ENCODE peak calls at places on chromosomes 11 and 22, in six cellular contexts. One of them, this sample, is unnamed.

GRCh38 chr11:6610591-6610990 is 1.4 kb downstream of the TAF10 start:
- DNase-seq in SK-N-SH: no peak
- DNase-seq in HepG2: no peak
- DNase-seq in K562: no peak
- DNase-seq in GM12878: no peak
- DNase-seq in H1: no peak
- DNase-seq in this sample: no peak

GRCh38 chr11:61418136-61418535 is 11.6 kb downstream of the CPSF7 start:
- DNase-seq in K562: no peak
- DNase-seq in HepG2: no peak
- DNase-seq in SK-N-SH: no peak
- DNase-seq in H1: no peak
- DNase-seq in GM12878: no peak
- DNase-seq in this sample: no peak

GRCh38 chr22:35054064-35054463 is 11.9 kb upstream of the ISX start:
- DNase-seq in GM12878: no peak
- DNase-seq in HepG2: no peak
- DNase-seq in SK-N-SH: no peak
- DNase-seq in H1: no peak
- DNase-seq in K562: no peak
- DNase-seq in this sample: no peak

GRCh38 chr11:11776714-11777113 is 65.1 kb upstream of the USP47 start:
- DNase-seq in H1: no peak
- DNase-seq in HepG2: no peak
- DNase-seq in GM12878: no peak
- DNase-seq in SK-N-SH: no peak
- DNase-seq in K562: no peak
- DNase-seq in this sample: no peak

GRCh38 chr11:8873966-8874365 is 37.0 kb upstream of the AKIP1 start:
- DNase-seq in HepG2: no peak
- DNase-seq in K562: no peak
- DNase-seq in GM12878: no peak
- DNase-seq in H1: no peak
- DNase-seq in SK-N-SH: no peak
- DNase-seq in this sample: no peak

GRCh38 chr11:121119444-121119843 is 18.4 kb downstream of the TECTA start:
- DNase-seq in K562: no peak
- DNase-seq in H1: no peak
- DNase-seq in SK-N-SH: peak
- DNase-seq in HepG2: no peak
- DNase-seq in GM12878: no peak
- DNase-seq in this sample: no peak

GRCh38 chr22:45994516-45995404 is 17.8 kb upstream of the WNT7B start:
- DNase-seq in HepG2: no peak
- DNase-seq in GM12878: no peak
- DNase-seq in K562: peak
- DNase-seq in H1: no peak
- DNase-seq in SK-N-SH: peak
- DNase-seq in this sample: no peak

GRCh38 chr11:109745996-109746625 is 324.1 kb downstream of the C11orf87 start:
- DNase-seq in GM12878: no peak
- DNase-seq in K562: no peak
- DNase-seq in SK-N-SH: no peak
- DNase-seq in HepG2: no peak
- DNase-seq in H1: no peak
- DNase-seq in this sample: no peak

GRCh38 chr22:45217806-45218205 is 22.9 kb downstream of the KIAA0930 start:
- DNase-seq in H1: no peak
- DNase-seq in K562: no peak
- DNase-seq in GM12878: no peak
- DNase-seq in SK-N-SH: no peak
- DNase-seq in HepG2: no peak
- DNase-seq in this sample: no peak

GRCh38 chr22:47367993-47368945 is 605.8 kb downstream of the TBC1D22A start:
- DNase-seq in GM12878: no peak
- DNase-seq in HepG2: no peak
- DNase-seq in H1: no peak
- DNase-seq in SK-N-SH: no peak
- DNase-seq in K562: no peak
- DNase-seq in this sample: no peak

GRCh38 chr11:45737056-45737455 is 67.9 kb upstream of the SLC35C1 start:
- DNase-seq in H1: no peak
- DNase-seq in K562: no peak
- DNase-seq in GM12878: no peak
- DNase-seq in SK-N-SH: no peak
- DNase-seq in HepG2: no peak
- DNase-seq in this sample: no peak

GRCh38 chr11:5421811-5422210 is at the start of gene OR51Q1:
- DNase-seq in HepG2: no peak
- DNase-seq in SK-N-SH: no peak
- DNase-seq in H1: no peak
- DNase-seq in GM12878: no peak
- DNase-seq in K562: no peak
- DNase-seq in this sample: no peak

GRCh38 chr22:29481265-29482000 is 1.4 kb downstream of the NEFH start:
- DNase-seq in HepG2: no peak
- DNase-seq in GM12878: no peak
- DNase-seq in K562: no peak
- DNase-seq in SK-N-SH: no peak
- DNase-seq in H1: no peak
- DNase-seq in this sample: peak

GRCh38 chr11:20962581-20962980 is 293.2 kb downstream of the NELL1 start:
- DNase-seq in SK-N-SH: no peak
- DNase-seq in HepG2: no peak
- DNase-seq in H1: no peak
- DNase-seq in K562: no peak
- DNase-seq in GM12878: no peak
- DNase-seq in this sample: no peak

GRCh38 chr11:28675183-28675582 is 567.0 kb downstream of the METTL15 start:
- DNase-seq in H1: no peak
- DNase-seq in SK-N-SH: no peak
- DNase-seq in HepG2: no peak
- DNase-seq in K562: no peak
- DNase-seq in GM12878: no peak
- DNase-seq in this sample: no peak

GRCh38 chr11:118058311-118059230 is 18.3 kb upstream of the TMPRSS4 start:
- DNase-seq in H1: no peak
- DNase-seq in HepG2: no peak
- DNase-seq in K562: no peak
- DNase-seq in GM12878: no peak
- DNase-seq in SK-N-SH: no peak
- DNase-seq in this sample: no peak

GRCh38 chr11:118055966-118056365 is 20.9 kb upstream of the TMPRSS4 start:
- DNase-seq in H1: no peak
- DNase-seq in SK-N-SH: no peak
- DNase-seq in GM12878: no peak
- DNase-seq in K562: no peak
- DNase-seq in HepG2: no peak
- DNase-seq in this sample: no peak

GRCh38 chr11:118056806-118057205 is 20.1 kb upstream of the TMPRSS4 start:
- DNase-seq in SK-N-SH: no peak
- DNase-seq in HepG2: no peak
- DNase-seq in GM12878: no peak
- DNase-seq in H1: no peak
- DNase-seq in K562: no peak
- DNase-seq in this sample: peak

GRCh38 chr11:118059231-118059940 is 17.5 kb upstream of the TMPRSS4 start:
- DNase-seq in K562: no peak
- DNase-seq in HepG2: no peak
- DNase-seq in SK-N-SH: no peak
- DNase-seq in GM12878: no peak
- DNase-seq in H1: no peak
- DNase-seq in this sample: no peak

DNA sequence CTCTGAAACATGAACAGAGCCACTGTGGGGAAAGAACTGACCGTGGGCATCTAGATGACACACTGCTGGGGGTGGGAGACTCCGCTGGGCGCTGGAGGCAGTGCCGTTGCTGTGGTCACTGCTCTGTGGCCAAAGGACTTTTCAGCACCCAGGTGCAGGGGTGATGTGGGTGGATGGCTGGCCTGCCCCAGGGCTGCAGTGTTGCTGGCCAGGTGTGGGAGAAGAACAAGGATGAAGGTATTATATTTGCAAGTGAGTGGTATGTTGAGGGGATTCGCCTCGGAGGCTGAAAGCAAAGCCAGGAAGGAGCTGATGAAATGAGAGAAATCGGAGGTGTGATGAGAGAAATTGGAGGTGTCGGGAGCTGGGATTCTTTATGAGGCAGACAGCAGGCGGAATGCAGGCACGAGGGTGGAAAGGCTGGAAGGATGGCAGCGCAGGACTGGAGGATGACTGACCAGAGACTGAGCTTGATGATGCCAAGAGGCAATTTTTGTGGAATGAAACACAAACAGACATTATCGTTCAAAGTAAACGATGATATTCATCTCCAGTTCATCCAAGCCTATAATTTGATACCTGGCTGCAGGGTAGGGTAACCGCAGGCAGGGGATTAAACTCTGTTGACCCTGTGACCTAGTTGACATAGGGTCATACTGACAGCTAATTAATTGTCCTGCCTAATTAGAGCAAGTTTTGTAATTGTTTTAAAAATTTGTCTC is 19.3 kb upstream of the TMPRSS4 start:
- DNase-seq in HepG2: no peak
- DNase-seq in GM12878: no peak
- DNase-seq in H1: no peak
- DNase-seq in K562: no peak
- DNase-seq in SK-N-SH: no peak
- DNase-seq in this sample: no peak
- TF ChIP-seq GABPA in HepG2: no peak
- TF ChIP-seq GABPA in GM12878: no peak
- TF ChIP-seq GABPA in H1: no peak
- TF ChIP-seq GABPA in K562: no peak
- TF ChIP-seq GABPA in SK-N-SH: no peak
- TF ChIP-seq GABPA in this sample: no peak

GRCh38 chr11:68935066-68935465 is 31.4 kb downstream of the IGHMBP2 start:
- DNase-seq in K562: no peak
- DNase-seq in GM12878: no peak
- DNase-seq in SK-N-SH: no peak
- DNase-seq in H1: no peak
- DNase-seq in HepG2: no peak
- DNase-seq in this sample: no peak
- TF ChIP-seq GABPA in K562: no peak
- TF ChIP-seq GABPA in GM12878: no peak
- TF ChIP-seq GABPA in SK-N-SH: no peak
- TF ChIP-seq GABPA in H1: no peak
- TF ChIP-seq GABPA in HepG2: no peak
- TF ChIP-seq GABPA in this sample: no peak

DNA sequence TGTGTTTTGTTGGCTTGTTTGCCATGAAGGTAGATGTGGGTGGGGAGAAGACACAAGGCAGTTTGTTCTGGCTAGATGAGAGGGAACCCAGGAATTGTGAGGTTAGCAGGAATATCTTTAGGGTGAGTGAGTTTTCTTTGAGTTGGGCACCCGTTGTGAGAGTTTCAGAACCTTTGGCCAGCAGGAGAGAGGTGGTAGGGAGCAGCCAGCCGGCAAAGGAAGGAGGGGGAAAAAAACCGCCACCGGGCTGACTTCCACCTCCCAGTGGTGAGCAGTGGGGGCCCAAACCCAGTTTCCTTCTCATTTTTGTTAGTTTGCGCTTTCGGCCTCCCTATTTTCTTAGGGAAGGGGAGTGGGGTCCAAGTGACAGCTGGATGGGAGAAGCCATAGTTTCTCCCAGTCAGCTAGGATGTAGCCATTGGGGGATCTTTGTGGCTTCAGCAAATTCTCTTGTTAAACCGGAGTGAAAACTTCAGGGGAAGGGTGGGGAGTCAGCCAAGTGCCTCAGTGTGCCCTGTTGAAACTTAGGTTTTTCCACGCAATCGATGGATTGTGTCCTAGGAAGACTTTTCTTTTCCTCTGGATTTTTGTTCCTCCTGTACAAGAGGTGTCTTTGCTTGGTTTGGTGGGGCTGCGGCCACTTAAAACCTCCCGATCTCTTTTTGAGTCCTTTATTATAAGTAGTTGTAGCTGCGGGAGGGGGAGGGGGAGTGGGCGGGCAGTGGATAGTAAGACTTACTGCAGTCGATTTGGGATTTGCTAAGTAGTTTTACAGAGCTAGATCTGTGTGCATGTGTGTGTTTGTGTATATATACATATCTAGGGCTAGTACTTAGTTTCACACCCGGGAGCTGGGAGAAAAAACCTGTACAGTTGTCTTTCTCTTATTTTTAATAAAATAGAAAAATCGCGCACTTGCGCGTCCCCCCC is 1.1 kb upstream of the GCAT start:
- DNase-seq in K562: peak
- DNase-seq in H1: no peak
- DNase-seq in SK-N-SH: peak
- DNase-seq in HepG2: peak
- DNase-seq in GM12878: no peak
- DNase-seq in this sample: peak
- TF ChIP-seq GABPA in K562: no peak
- TF ChIP-seq GABPA in H1: no peak
- TF ChIP-seq GABPA in SK-N-SH: no peak
- TF ChIP-seq GABPA in HepG2: no peak
- TF ChIP-seq GABPA in GM12878: no peak
- TF ChIP-seq GABPA in this sample: no peak

GRCh38 chr11:43575931-43576833 is 104.4 kb upstream of the HSD17B12 start:
- DNase-seq in K562: no peak
- DNase-seq in H1: no peak
- DNase-seq in GM12878: no peak
- DNase-seq in SK-N-SH: no peak
- DNase-seq in HepG2: no peak
- DNase-seq in this sample: no peak

GRCh38 chr11:43578346-43579170 is 102.0 kb upstream of the HSD17B12 start:
- DNase-seq in H1: no peak
- DNase-seq in GM12878: no peak
- DNase-seq in SK-N-SH: no peak
- DNase-seq in K562: no peak
- DNase-seq in HepG2: no peak
- DNase-seq in this sample: no peak

GRCh38 chr11:43577566-43578264 is 102.8 kb upstream of the HSD17B12 start:
- DNase-seq in K562: no peak
- DNase-seq in GM12878: no peak
- DNase-seq in SK-N-SH: no peak
- DNase-seq in HepG2: no peak
- DNase-seq in H1: no peak
- DNase-seq in this sample: no peak

GRCh38 chr11:43574949-43575915 is 105.3 kb upstream of the HSD17B12 start:
- DNase-seq in SK-N-SH: peak
- DNase-seq in GM12878: no peak
- DNase-seq in HepG2: no peak
- DNase-seq in K562: no peak
- DNase-seq in H1: no peak
- DNase-seq in this sample: no peak

DNA sequence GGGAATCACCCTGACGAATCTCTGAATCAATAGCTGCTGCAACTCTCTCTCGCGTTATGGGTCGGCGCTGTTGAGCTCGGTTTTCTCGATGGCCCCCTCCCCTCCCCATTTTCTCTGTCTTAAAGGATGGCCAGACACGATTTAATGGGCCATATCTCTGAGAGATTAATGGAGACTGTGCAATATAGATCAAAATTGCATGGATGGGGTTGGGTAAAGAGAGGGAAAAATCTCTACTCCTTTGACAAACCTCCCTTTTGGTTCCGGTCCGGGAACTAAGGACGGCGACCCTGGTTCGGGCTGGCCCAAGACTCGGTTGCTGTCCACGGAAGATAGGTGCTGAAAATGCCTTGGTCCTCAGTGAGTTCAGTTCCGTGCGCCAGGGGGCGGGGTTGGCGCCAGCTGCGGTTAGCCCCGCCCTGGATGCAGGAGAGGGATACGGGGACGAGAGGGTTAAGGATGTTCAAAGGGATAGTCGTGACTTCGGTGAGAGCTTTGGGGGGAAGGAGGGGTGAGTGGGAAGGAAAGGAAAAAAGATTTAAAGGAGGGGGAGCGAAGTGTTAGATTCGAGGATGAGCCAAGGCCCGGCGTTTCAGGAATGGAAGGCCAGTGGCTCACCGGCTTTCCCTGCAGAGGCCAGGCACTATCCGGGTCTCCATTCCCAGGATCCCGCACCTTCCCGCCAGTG is 103.6 kb upstream of the HSD17B12 start:
- DNase-seq in HepG2: peak
- DNase-seq in SK-N-SH: peak
- DNase-seq in H1: no peak
- DNase-seq in K562: peak
- DNase-seq in GM12878: no peak
- DNase-seq in this sample: no peak
- TF ChIP-seq GABPA in HepG2: no peak
- TF ChIP-seq GABPA in SK-N-SH: no peak
- TF ChIP-seq GABPA in H1: no peak
- TF ChIP-seq GABPA in K562: no peak
- TF ChIP-seq GABPA in GM12878: no peak
- TF ChIP-seq GABPA in this sample: no peak

This sample was measured in HL-60.